ENCODE peak calls at places on chromosomes 16 and 17, in nine cellular contexts. One of them, this sample, is unnamed.

GRCh38 chr17:74267579-74267978 is 6.5 kb upstream of the DNAI2 start:
- DNase-seq in body of pancreas: no peak
- DNase-seq in fibroblast of lung: no peak
- DNase-seq in breast epithelium: no peak
- DNase-seq in pancreas: no peak
- DNase-seq in ascending aorta: no peak
- DNase-seq in suprapubic skin: no peak
- DNase-seq in cardiac muscle cell: no peak
- DNase-seq in psoas muscle: no peak
- DNase-seq in this sample: no peak

GRCh38 chr17:29291163-29291752 is 2.7 kb downstream of the NUFIP2 start:
- DNase-seq in body of pancreas: peak; percentile 43
- DNase-seq in fibroblast of lung: peak; percentile 58
- DNase-seq in breast epithelium: no peak
- DNase-seq in pancreas: no peak
- DNase-seq in ascending aorta: no peak
- DNase-seq in suprapubic skin: no peak
- DNase-seq in cardiac muscle cell: peak; percentile 78
- DNase-seq in psoas muscle: no peak
- DNase-seq in this sample: no peak

GRCh38 chr16:2955438-2955778 is 8.7 kb upstream of the KREMEN2 start:
- DNase-seq in body of pancreas: no peak
- DNase-seq in fibroblast of lung: no peak
- DNase-seq in breast epithelium: no peak
- DNase-seq in pancreas: peak; percentile 69
- DNase-seq in ascending aorta: no peak
- DNase-seq in suprapubic skin: no peak
- DNase-seq in cardiac muscle cell: no peak
- DNase-seq in psoas muscle: no peak
- DNase-seq in this sample: no peak

GRCh38 chr17:32323046-32323445 is 18.9 kb downstream of the C17orf75 start:
- DNase-seq in body of pancreas: no peak
- DNase-seq in fibroblast of lung: no peak
- DNase-seq in breast epithelium: no peak
- DNase-seq in pancreas: no peak
- DNase-seq in ascending aorta: no peak
- DNase-seq in suprapubic skin: no peak
- DNase-seq in cardiac muscle cell: no peak
- DNase-seq in psoas muscle: no peak
- DNase-seq in this sample: no peak

GRCh38 chr16:12719972-12720371 is 83.7 kb downstream of the CPPED1 start:
- DNase-seq in body of pancreas: no peak
- DNase-seq in fibroblast of lung: no peak
- DNase-seq in breast epithelium: no peak
- DNase-seq in pancreas: no peak
- DNase-seq in ascending aorta: no peak
- DNase-seq in suprapubic skin: no peak
- DNase-seq in cardiac muscle cell: no peak
- DNase-seq in psoas muscle: no peak
- DNase-seq in this sample: no peak

GRCh38 chr16:47503936-47504335 is 42.8 kb downstream of the PHKB start:
- DNase-seq in body of pancreas: no peak
- DNase-seq in fibroblast of lung: peak; percentile 55
- DNase-seq in breast epithelium: no peak
- DNase-seq in pancreas: no peak
- DNase-seq in ascending aorta: no peak
- DNase-seq in suprapubic skin: no peak
- DNase-seq in cardiac muscle cell: no peak
- DNase-seq in psoas muscle: no peak
- DNase-seq in this sample: no peak

GRCh38 chr17:71085238-71086033 is 916.1 kb downstream of the KCNJ2 start:
- DNase-seq in body of pancreas: peak; percentile 13
- DNase-seq in fibroblast of lung: no peak
- DNase-seq in breast epithelium: no peak
- DNase-seq in pancreas: no peak
- DNase-seq in ascending aorta: no peak
- DNase-seq in suprapubic skin: no peak
- DNase-seq in cardiac muscle cell: peak; percentile 19
- DNase-seq in psoas muscle: no peak
- DNase-seq in this sample: no peak

GRCh38 chr16:83310816-83311215 is 497.0 kb upstream of the HSBP1 start:
- DNase-seq in body of pancreas: no peak
- DNase-seq in fibroblast of lung: no peak
- DNase-seq in breast epithelium: no peak
- DNase-seq in pancreas: no peak
- DNase-seq in ascending aorta: no peak
- DNase-seq in suprapubic skin: no peak
- DNase-seq in cardiac muscle cell: peak; percentile 41
- DNase-seq in psoas muscle: no peak
- DNase-seq in this sample: no peak

GRCh38 chr16:83137326-83137770 is 510.6 kb downstream of the CDH13 start:
- DNase-seq in body of pancreas: peak; percentile 7
- DNase-seq in fibroblast of lung: peak; percentile 94
- DNase-seq in breast epithelium: no peak
- DNase-seq in pancreas: no peak
- DNase-seq in ascending aorta: no peak
- DNase-seq in suprapubic skin: no peak
- DNase-seq in cardiac muscle cell: peak; percentile 89
- DNase-seq in psoas muscle: no peak
- DNase-seq in this sample: no peak

GRCh38 chr16:66515543-66516171 is 34.3 kb downstream of the TK2 start:
- DNase-seq in body of pancreas: no peak
- DNase-seq in fibroblast of lung: peak; percentile 84
- DNase-seq in breast epithelium: no peak
- DNase-seq in pancreas: no peak
- DNase-seq in ascending aorta: peak; percentile 81
- DNase-seq in suprapubic skin: no peak
- DNase-seq in cardiac muscle cell: peak; percentile 84
- DNase-seq in psoas muscle: no peak
- DNase-seq in this sample: peak; percentile 83

GRCh38 chr17:5508855-5509254 is 22.5 kb downstream of the MIS12 start:
- DNase-seq in body of pancreas: peak; percentile 41
- DNase-seq in fibroblast of lung: peak; percentile 88
- DNase-seq in breast epithelium: no peak
- DNase-seq in pancreas: no peak
- DNase-seq in ascending aorta: no peak
- DNase-seq in suprapubic skin: no peak
- DNase-seq in cardiac muscle cell: peak; percentile 27
- DNase-seq in psoas muscle: no peak
- DNase-seq in this sample: no peak

GRCh38 chr17:1627219-1627986 is 1.2 kb downstream of the SLC43A2 start:
- DNase-seq in body of pancreas: peak; percentile 68
- DNase-seq in fibroblast of lung: no peak
- DNase-seq in breast epithelium: no peak
- DNase-seq in pancreas: no peak
- DNase-seq in ascending aorta: peak; percentile 72
- DNase-seq in suprapubic skin: no peak
- DNase-seq in cardiac muscle cell: no peak
- DNase-seq in psoas muscle: no peak
- DNase-seq in this sample: peak; percentile 48

GRCh38 chr17:6303664-6304063 is 131.3 kb downstream of the AIPL1 start:
- DNase-seq in body of pancreas: no peak
- DNase-seq in fibroblast of lung: peak; percentile 33
- DNase-seq in breast epithelium: no peak
- DNase-seq in pancreas: no peak
- DNase-seq in ascending aorta: no peak
- DNase-seq in suprapubic skin: no peak
- DNase-seq in cardiac muscle cell: peak; percentile 13
- DNase-seq in psoas muscle: no peak
- DNase-seq in this sample: no peak

DNA sequence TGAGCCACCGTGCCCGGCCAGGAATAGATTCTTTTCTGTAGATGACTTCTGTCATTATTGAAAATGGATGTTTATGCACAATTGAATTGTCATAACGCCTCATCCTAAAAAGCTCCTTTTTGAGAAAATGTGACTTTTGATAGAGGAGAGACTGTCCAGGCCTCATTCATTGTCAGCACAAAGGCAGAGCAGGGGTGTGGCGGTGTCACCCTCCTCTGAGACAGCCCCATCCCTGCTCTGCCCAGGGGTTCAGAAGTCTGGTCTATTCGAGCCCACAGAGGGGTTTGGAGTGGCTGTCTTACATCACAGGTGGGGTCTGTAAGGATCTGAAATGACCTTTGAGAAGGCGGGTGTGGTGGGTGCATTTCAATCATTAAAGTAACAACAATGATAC is 160.9 kb downstream of the SEC14L1 start:
- DNase-seq in body of pancreas: no peak
- DNase-seq in fibroblast of lung: no peak
- DNase-seq in breast epithelium: no peak
- DNase-seq in pancreas: no peak
- DNase-seq in ascending aorta: no peak
- DNase-seq in suprapubic skin: no peak
- DNase-seq in cardiac muscle cell: no peak
- DNase-seq in psoas muscle: no peak
- DNase-seq in this sample: no peak
- H3K36me3 ChIP-seq in body of pancreas: no peaks in the 10 kb centered on the region
- H3K36me3 ChIP-seq in fibroblast of lung: no peaks in the 10 kb centered on the region
- H3K36me3 ChIP-seq in breast epithelium: no peaks in the 10 kb centered on the region
- H3K36me3 ChIP-seq in pancreas: no peaks in the 10 kb centered on the region
- H3K36me3 ChIP-seq in ascending aorta: no peaks in the 10 kb centered on the region
- H3K36me3 ChIP-seq in suprapubic skin: no peaks in the 10 kb centered on the region
- H3K36me3 ChIP-seq in cardiac muscle cell: no peaks in the 10 kb centered on the region
- H3K36me3 ChIP-seq in psoas muscle: no peaks in the 10 kb centered on the region
- H3K36me3 ChIP-seq in this sample: no peaks in the 10 kb centered on the region

GRCh38 chr16:19662351-19662750 is 55.7 kb downstream of the KNOP1 start:
- DNase-seq in body of pancreas: no peak
- DNase-seq in fibroblast of lung: no peak
- DNase-seq in breast epithelium: no peak
- DNase-seq in pancreas: no peak
- DNase-seq in ascending aorta: no peak
- DNase-seq in suprapubic skin: no peak
- DNase-seq in cardiac muscle cell: no peak
- DNase-seq in psoas muscle: no peak
- DNase-seq in this sample: no peak

GRCh38 chr16:19655242-19655777 is 62.7 kb downstream of the KNOP1 start:
- DNase-seq in body of pancreas: no peak
- DNase-seq in fibroblast of lung: no peak
- DNase-seq in breast epithelium: no peak
- DNase-seq in pancreas: no peak
- DNase-seq in ascending aorta: no peak
- DNase-seq in suprapubic skin: no peak
- DNase-seq in cardiac muscle cell: no peak
- DNase-seq in psoas muscle: no peak
- DNase-seq in this sample: no peak

GRCh38 chr16:19660432-19660831 is 57.6 kb downstream of the KNOP1 start:
- DNase-seq in body of pancreas: no peak
- DNase-seq in fibroblast of lung: no peak
- DNase-seq in breast epithelium: no peak
- DNase-seq in pancreas: no peak
- DNase-seq in ascending aorta: no peak
- DNase-seq in suprapubic skin: no peak
- DNase-seq in cardiac muscle cell: no peak
- DNase-seq in psoas muscle: no peak
- DNase-seq in this sample: no peak

GRCh38 chr16:19657831-19658230 is 60.2 kb downstream of the KNOP1 start:
- DNase-seq in body of pancreas: no peak
- DNase-seq in fibroblast of lung: no peak
- DNase-seq in breast epithelium: no peak
- DNase-seq in pancreas: no peak
- DNase-seq in ascending aorta: no peak
- DNase-seq in suprapubic skin: no peak
- DNase-seq in cardiac muscle cell: no peak
- DNase-seq in psoas muscle: no peak
- DNase-seq in this sample: no peak

DNA sequence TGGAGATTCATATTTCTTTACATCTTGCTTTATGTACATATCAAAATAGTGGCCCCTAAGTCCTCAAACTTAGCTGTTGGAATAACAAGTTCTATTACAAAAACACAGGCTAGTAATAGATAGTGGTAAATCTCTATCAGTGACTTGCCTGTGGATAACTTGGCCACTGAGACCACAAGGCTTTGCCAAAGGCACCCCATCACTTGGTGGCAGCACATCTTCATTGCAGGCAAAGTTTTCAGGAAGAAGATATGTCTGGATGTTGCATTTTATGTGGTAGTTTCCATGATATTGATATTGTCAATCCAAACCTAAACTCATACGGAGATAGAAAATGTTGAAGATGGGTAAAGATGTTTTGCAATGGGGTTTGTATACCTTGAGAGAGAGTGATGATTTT is 58.5 kb downstream of the KNOP1 start:
- DNase-seq in body of pancreas: no peak
- DNase-seq in fibroblast of lung: no peak
- DNase-seq in breast epithelium: no peak
- DNase-seq in pancreas: no peak
- DNase-seq in ascending aorta: no peak
- DNase-seq in suprapubic skin: no peak
- DNase-seq in cardiac muscle cell: peak; percentile 6
- DNase-seq in psoas muscle: no peak
- DNase-seq in this sample: no peak
- TF ChIP-seq CTCF in body of pancreas: no peak
- TF ChIP-seq CTCF in fibroblast of lung: no peak
- TF ChIP-seq CTCF in breast epithelium: no peak
- TF ChIP-seq CTCF in pancreas: no peak
- TF ChIP-seq CTCF in ascending aorta: no peak
- TF ChIP-seq CTCF in suprapubic skin: no peak
- TF ChIP-seq CTCF in cardiac muscle cell: peak; percentile 9
- TF ChIP-seq CTCF in psoas muscle: no peak
- TF ChIP-seq CTCF in this sample: no peak

GRCh38 chr17:63675607-63676539 is 24.1 kb downstream of the LIMD2 start:
- DNase-seq in body of pancreas: peak; percentile 95
- DNase-seq in fibroblast of lung: peak; percentile 89
- DNase-seq in breast epithelium: peak; percentile 80
- DNase-seq in pancreas: peak; percentile 93
- DNase-seq in ascending aorta: peak; percentile 94
- DNase-seq in suprapubic skin: no peak
- DNase-seq in cardiac muscle cell: peak; percentile 95
- DNase-seq in psoas muscle: peak; percentile 66
- DNase-seq in this sample: peak; percentile 90
- H3K36me3 ChIP-seq in body of pancreas: no peaks in the 10 kb centered on the region
- H3K36me3 ChIP-seq in fibroblast of lung: no peaks in the 10 kb centered on the region
- H3K36me3 ChIP-seq in breast epithelium: no peaks in the 10 kb centered on the region
- H3K36me3 ChIP-seq in pancreas: no peaks in the 10 kb centered on the region
- H3K36me3 ChIP-seq in ascending aorta: peaks cover 7% of the 10 kb centered on the region
- H3K36me3 ChIP-seq in suprapubic skin: peaks cover 20% of the 10 kb centered on the region
- H3K36me3 ChIP-seq in cardiac muscle cell: no peaks in the 10 kb centered on the region
- H3K36me3 ChIP-seq in psoas muscle: no peaks in the 10 kb centered on the region
- H3K36me3 ChIP-seq in this sample: peaks cover 6% of the 10 kb centered on the region

GRCh38 chr17:62643496-62643895 is 16.0 kb downstream of the MRC2 start:
- DNase-seq in body of pancreas: no peak
- DNase-seq in fibroblast of lung: no peak
- DNase-seq in breast epithelium: no peak
- DNase-seq in pancreas: no peak
- DNase-seq in ascending aorta: no peak
- DNase-seq in suprapubic skin: no peak
- DNase-seq in cardiac muscle cell: no peak
- DNase-seq in psoas muscle: no peak
- DNase-seq in this sample: no peak

GRCh38 chr17:62631936-62632924 is 4.8 kb downstream of the MRC2 start:
- DNase-seq in body of pancreas: no peak
- DNase-seq in fibroblast of lung: no peak
- DNase-seq in breast epithelium: no peak
- DNase-seq in pancreas: no peak
- DNase-seq in ascending aorta: peak; percentile 57
- DNase-seq in suprapubic skin: no peak
- DNase-seq in cardiac muscle cell: no peak
- DNase-seq in psoas muscle: no peak
- DNase-seq in this sample: no peak

GRCh38 chr17:62641101-62641500 is 13.6 kb downstream of the MRC2 start:
- DNase-seq in body of pancreas: no peak
- DNase-seq in fibroblast of lung: no peak
- DNase-seq in breast epithelium: no peak
- DNase-seq in pancreas: no peak
- DNase-seq in ascending aorta: no peak
- DNase-seq in suprapubic skin: no peak
- DNase-seq in cardiac muscle cell: no peak
- DNase-seq in psoas muscle: no peak
- DNase-seq in this sample: peak; percentile 46

GRCh38 chr17:62637809-62638208 is 10.3 kb downstream of the MRC2 start:
- DNase-seq in body of pancreas: no peak
- DNase-seq in fibroblast of lung: no peak
- DNase-seq in breast epithelium: no peak
- DNase-seq in pancreas: no peak
- DNase-seq in ascending aorta: no peak
- DNase-seq in suprapubic skin: no peak
- DNase-seq in cardiac muscle cell: no peak
- DNase-seq in psoas muscle: no peak
- DNase-seq in this sample: peak; percentile 58
- TF ChIP-seq CTCF in body of pancreas: no peak
- TF ChIP-seq CTCF in fibroblast of lung: no peak
- TF ChIP-seq CTCF in breast epithelium: no peak
- TF ChIP-seq CTCF in pancreas: no peak
- TF ChIP-seq CTCF in ascending aorta: no peak
- TF ChIP-seq CTCF in suprapubic skin: no peak
- TF ChIP-seq CTCF in cardiac muscle cell: no peak
- TF ChIP-seq CTCF in psoas muscle: no peak
- TF ChIP-seq CTCF in this sample: no peak

This sample was measured in tibial artery.